ENCODE peak calls at places on chromosomes 13 and 19, in nine cellular contexts. One of them, this sample, is unnamed.

GRCh38 chr13:27125357-27126282 is 46.0 kb downstream of the USP12 start:
- DNase-seq in hepatocyte: no peak
- DNase-seq in GM23248: no peak
- DNase-seq in GM23338: no peak
- DNase-seq in MM.1S: no peak
- DNase-seq in PC-3: no peak
- DNase-seq in neural progenitor cell: no peak
- DNase-seq in SK-N-SH: no peak
- DNase-seq in HCT116: no peak
- DNase-seq in this sample: no peak

GRCh38 chr19:54035215-54036178 is 28.2 kb downstream of the VSTM1 start:
- DNase-seq in hepatocyte: no peak
- DNase-seq in PC-3: peak; percentile 91
- DNase-seq in HCT116: no peak
- DNase-seq in neural progenitor cell: peak; percentile 75
- DNase-seq in GM23248: peak; percentile 94
- DNase-seq in GM23338: peak; percentile 68
- DNase-seq in SK-N-SH: no peak
- DNase-seq in MM.1S: no peak
- DNase-seq in this sample: no peak

GRCh38 chr19:16608290-16608704 is 19.7 kb downstream of the MED26 start:
- DNase-seq in HCT116: no peak
- DNase-seq in MM.1S: no peak
- DNase-seq in GM23338: no peak
- DNase-seq in hepatocyte: peak; percentile 56
- DNase-seq in PC-3: peak; percentile 61
- DNase-seq in neural progenitor cell: no peak
- DNase-seq in SK-N-SH: no peak
- DNase-seq in GM23248: peak; percentile 94
- DNase-seq in this sample: no peak

GRCh38 chr19:43872547-43873336 is 45.6 kb downstream of the ZNF283 start:
- DNase-seq in GM23338: peak; percentile 23
- DNase-seq in MM.1S: no peak
- DNase-seq in hepatocyte: no peak
- DNase-seq in HCT116: peak; percentile 10
- DNase-seq in GM23248: no peak
- DNase-seq in PC-3: peak; percentile 12
- DNase-seq in SK-N-SH: no peak
- DNase-seq in neural progenitor cell: no peak
- DNase-seq in this sample: no peak

GRCh38 chr19:46697142-46697960 is 19.6 kb downstream of the PRKD2 start:
- DNase-seq in PC-3: no peak
- DNase-seq in hepatocyte: peak; percentile 88
- DNase-seq in MM.1S: no peak
- DNase-seq in SK-N-SH: peak; percentile 72
- DNase-seq in neural progenitor cell: peak; percentile 97
- DNase-seq in GM23248: peak; percentile 90
- DNase-seq in HCT116: peak; percentile 80
- DNase-seq in GM23338: peak; percentile 99
- DNase-seq in this sample: peak; percentile 37

GRCh38 chr13:43195551-43195950 is 172.2 kb downstream of the DNAJC15 start:
- DNase-seq in MM.1S: no peak
- DNase-seq in SK-N-SH: no peak
- DNase-seq in neural progenitor cell: no peak
- DNase-seq in GM23338: peak; percentile 43
- DNase-seq in hepatocyte: no peak
- DNase-seq in PC-3: peak; percentile 12
- DNase-seq in HCT116: no peak
- DNase-seq in GM23248: no peak
- DNase-seq in this sample: no peak

GRCh38 chr19:10228925-10229324 is 2.2 kb downstream of the S1PR2 start:
- DNase-seq in MM.1S: peak; percentile 48
- DNase-seq in PC-3: peak; percentile 39
- DNase-seq in HCT116: no peak
- DNase-seq in neural progenitor cell: peak; percentile 67
- DNase-seq in SK-N-SH: peak; percentile 45
- DNase-seq in GM23338: peak; percentile 87
- DNase-seq in GM23248: peak; percentile 70
- DNase-seq in hepatocyte: peak; percentile 48
- DNase-seq in this sample: peak; percentile 80

GRCh38 chr13:80339841-80340642 is 884 bp downstream of the SPRY2 start:
- DNase-seq in GM23338: peak; percentile 31
- DNase-seq in PC-3: peak; percentile 30
- DNase-seq in neural progenitor cell: peak; percentile 60
- DNase-seq in GM23248: peak; percentile 75
- DNase-seq in MM.1S: peak; percentile 38
- DNase-seq in HCT116: no peak
- DNase-seq in SK-N-SH: peak; percentile 60
- DNase-seq in hepatocyte: peak; percentile 60
- DNase-seq in this sample: no peak

GRCh38 chr13:61410669-61411297 is 4.9 kb downstream of the PCDH20 start:
- DNase-seq in GM23338: peak; percentile 37
- DNase-seq in SK-N-SH: peak; percentile 44
- DNase-seq in HCT116: peak; percentile 2
- DNase-seq in MM.1S: peak; percentile 15
- DNase-seq in neural progenitor cell: peak; percentile 16
- DNase-seq in GM23248: peak; percentile 32
- DNase-seq in hepatocyte: peak; percentile 44
- DNase-seq in PC-3: peak; percentile 48
- DNase-seq in this sample: peak; percentile 12

GRCh38 chr13:99969934-99970760 is 1.4 kb downstream of the ZIC5 start:
- DNase-seq in PC-3: no peak
- DNase-seq in GM23338: peak; percentile 84
- DNase-seq in MM.1S: peak; percentile 15
- DNase-seq in neural progenitor cell: peak; percentile 92
- DNase-seq in hepatocyte: no peak
- DNase-seq in GM23248: peak; percentile 71
- DNase-seq in HCT116: peak; percentile 66
- DNase-seq in SK-N-SH: no peak
- DNase-seq in this sample: no peak

GRCh38 chr13:66618702-66619101 is 611.4 kb downstream of the PCDH9 start:
- DNase-seq in SK-N-SH: peak; percentile 48
- DNase-seq in GM23338: peak; percentile 55
- DNase-seq in HCT116: peak; percentile 26
- DNase-seq in hepatocyte: peak; percentile 62
- DNase-seq in PC-3: peak; percentile 50
- DNase-seq in MM.1S: peak; percentile 7
- DNase-seq in GM23248: peak; percentile 0
- DNase-seq in neural progenitor cell: peak; percentile 7
- DNase-seq in this sample: peak; percentile 34

GRCh38 chr13:29508130-29508873 is 87.2 kb downstream of the SLC7A1 start:
- DNase-seq in SK-N-SH: peak; percentile 90
- DNase-seq in hepatocyte: peak; percentile 92
- DNase-seq in HCT116: peak; percentile 24
- DNase-seq in GM23248: peak; percentile 86
- DNase-seq in neural progenitor cell: peak; percentile 85
- DNase-seq in MM.1S: peak; percentile 51
- DNase-seq in GM23338: peak; percentile 89
- DNase-seq in PC-3: peak; percentile 86
- DNase-seq in this sample: peak; percentile 74

GRCh38 chr13:98108330-98108729 is 34.6 kb upstream of the FARP1 start:
- DNase-seq in hepatocyte: no peak
- DNase-seq in SK-N-SH: no peak
- DNase-seq in GM23338: no peak
- DNase-seq in GM23248: peak; percentile 35
- DNase-seq in MM.1S: no peak
- DNase-seq in neural progenitor cell: no peak
- DNase-seq in HCT116: no peak
- DNase-seq in PC-3: no peak
- DNase-seq in this sample: no peak

GRCh38 chr13:64332048-64332447 is 2898.1 kb downstream of the PCDH9 start:
- DNase-seq in hepatocyte: no peak
- DNase-seq in neural progenitor cell: no peak
- DNase-seq in MM.1S: no peak
- DNase-seq in HCT116: no peak
- DNase-seq in SK-N-SH: peak; percentile 5
- DNase-seq in GM23248: no peak
- DNase-seq in PC-3: peak; percentile 9
- DNase-seq in GM23338: no peak
- DNase-seq in this sample: no peak

GRCh38 chr19:35512831-35513230 is 618 bp downstream of the DMKN start:
- DNase-seq in GM23248: no peak
- DNase-seq in GM23338: no peak
- DNase-seq in HCT116: no peak
- DNase-seq in neural progenitor cell: no peak
- DNase-seq in SK-N-SH: no peak
- DNase-seq in PC-3: no peak
- DNase-seq in hepatocyte: no peak
- DNase-seq in MM.1S: no peak
- DNase-seq in this sample: no peak

GRCh38 chr19:35511337-35511736 is 2.1 kb downstream of the DMKN start:
- DNase-seq in HCT116: no peak
- DNase-seq in neural progenitor cell: no peak
- DNase-seq in SK-N-SH: no peak
- DNase-seq in hepatocyte: no peak
- DNase-seq in GM23338: no peak
- DNase-seq in GM23248: no peak
- DNase-seq in PC-3: no peak
- DNase-seq in MM.1S: no peak
- DNase-seq in this sample: no peak

GRCh38 chr19:35509861-35510625 is 3.4 kb downstream of the DMKN start:
- DNase-seq in PC-3: peak; percentile 89
- DNase-seq in SK-N-SH: peak; percentile 90
- DNase-seq in hepatocyte: peak; percentile 93
- DNase-seq in HCT116: peak; percentile 82
- DNase-seq in MM.1S: peak; percentile 29
- DNase-seq in GM23338: peak; percentile 97
- DNase-seq in neural progenitor cell: peak; percentile 93
- DNase-seq in GM23248: peak; percentile 64
- DNase-seq in this sample: peak; percentile 68

GRCh38 chr19:35509018-35509652 is 4.3 kb downstream of the DMKN start:
- DNase-seq in neural progenitor cell: peak; percentile 62
- DNase-seq in HCT116: peak; percentile 59
- DNase-seq in hepatocyte: peak; percentile 87
- DNase-seq in PC-3: peak; percentile 67
- DNase-seq in MM.1S: no peak
- DNase-seq in GM23248: peak; percentile 38
- DNase-seq in SK-N-SH: no peak
- DNase-seq in GM23338: peak; percentile 78
- DNase-seq in this sample: no peak

GRCh38 chr19:35510626-35510964 is 2.9 kb downstream of the DMKN start:
- DNase-seq in GM23338: no peak
- DNase-seq in PC-3: no peak
- DNase-seq in HCT116: no peak
- DNase-seq in neural progenitor cell: no peak
- DNase-seq in SK-N-SH: no peak
- DNase-seq in GM23248: no peak
- DNase-seq in MM.1S: no peak
- DNase-seq in hepatocyte: no peak
- DNase-seq in this sample: no peak
- H3K4me3 ChIP-seq in GM23338: peak overlapping the region; percentile 87
- H3K4me3 ChIP-seq in PC-3: peak overlapping the region; percentile 96
- H3K4me3 ChIP-seq in HCT116: peak overlapping the region; percentile 70
- H3K4me3 ChIP-seq in neural progenitor cell: peak overlapping the region; percentile 74
- H3K4me3 ChIP-seq in SK-N-SH: peak overlapping the region; percentile 46
- H3K4me3 ChIP-seq in GM23248: peak overlapping the region; percentile 75
- H3K4me3 ChIP-seq in MM.1S: no peak overlapping the region
- H3K4me3 ChIP-seq in hepatocyte: no peak overlapping the region
- H3K4me3 ChIP-seq in this sample: no peak overlapping the region

GRCh38 chr19:49514151-49514550 is 1.7 kb downstream of the FCGRT start:
- DNase-seq in PC-3: no peak
- DNase-seq in GM23248: no peak
- DNase-seq in GM23338: no peak
- DNase-seq in SK-N-SH: no peak
- DNase-seq in hepatocyte: no peak
- DNase-seq in MM.1S: no peak
- DNase-seq in HCT116: no peak
- DNase-seq in neural progenitor cell: no peak
- DNase-seq in this sample: no peak
- TF ChIP-seq EZH2phosphoT487 in PC-3: no peak
- TF ChIP-seq EZH2phosphoT487 in GM23248: no peak
- TF ChIP-seq EZH2phosphoT487 in GM23338: no peak
- TF ChIP-seq EZH2phosphoT487 in SK-N-SH: no peak
- TF ChIP-seq EZH2phosphoT487 in hepatocyte: no peak
- TF ChIP-seq EZH2phosphoT487 in MM.1S: no peak
- TF ChIP-seq EZH2phosphoT487 in HCT116: no peak
- TF ChIP-seq EZH2phosphoT487 in neural progenitor cell: no peak
- TF ChIP-seq EZH2phosphoT487 in this sample: no peak

GRCh38 chr19:2885736-2886135 is 15.0 kb upstream of the ZNF57 start:
- DNase-seq in GM23338: no peak
- DNase-seq in PC-3: no peak
- DNase-seq in HCT116: no peak
- DNase-seq in SK-N-SH: no peak
- DNase-seq in GM23248: no peak
- DNase-seq in neural progenitor cell: no peak
- DNase-seq in hepatocyte: no peak
- DNase-seq in MM.1S: no peak
- DNase-seq in this sample: no peak

GRCh38 chr19:2883686-2884439 is 16.7 kb downstream of the ZNF556 start:
- DNase-seq in SK-N-SH: no peak
- DNase-seq in PC-3: no peak
- DNase-seq in hepatocyte: no peak
- DNase-seq in neural progenitor cell: no peak
- DNase-seq in MM.1S: no peak
- DNase-seq in GM23338: no peak
- DNase-seq in GM23248: peak; percentile 48
- DNase-seq in HCT116: no peak
- DNase-seq in this sample: peak; percentile 33

GRCh38 chr19:2887391-2887914 is 13.3 kb upstream of the ZNF57 start:
- DNase-seq in neural progenitor cell: peak; percentile 66
- DNase-seq in SK-N-SH: peak; percentile 78
- DNase-seq in HCT116: peak; percentile 64
- DNase-seq in GM23248: peak; percentile 80
- DNase-seq in GM23338: peak; percentile 90
- DNase-seq in PC-3: peak; percentile 79
- DNase-seq in MM.1S: peak; percentile 53
- DNase-seq in hepatocyte: peak; percentile 76
- DNase-seq in this sample: peak; percentile 82

DNA sequence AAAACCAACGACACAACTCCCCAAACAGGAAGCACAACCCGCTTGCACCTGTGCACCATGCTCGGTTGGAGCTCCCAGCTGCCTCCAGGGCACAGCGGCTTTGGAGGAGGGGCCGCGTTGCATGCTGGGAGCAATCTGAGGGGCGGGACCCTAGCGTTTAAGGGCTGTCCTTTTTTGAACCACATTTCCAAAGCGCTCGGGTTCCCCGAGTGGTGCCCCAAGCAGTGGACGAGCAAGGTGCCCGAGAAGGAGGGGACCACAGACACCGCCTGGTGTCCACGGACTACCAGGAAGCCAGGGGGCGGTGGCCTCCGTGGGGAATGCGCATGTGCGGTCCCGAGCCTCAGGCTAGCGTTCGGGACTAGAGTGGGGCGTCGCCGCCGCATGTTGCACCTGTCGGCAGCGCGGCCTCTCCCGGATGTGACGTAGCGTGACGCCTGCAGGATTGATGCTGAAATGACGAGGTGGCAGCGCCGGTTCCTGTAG is 11.9 kb upstream of the ZNF57 start:
- DNase-seq in hepatocyte: no peak
- DNase-seq in SK-N-SH: no peak
- DNase-seq in neural progenitor cell: no peak
- DNase-seq in GM23338: peak; percentile 64
- DNase-seq in MM.1S: no peak
- DNase-seq in GM23248: peak; percentile 36
- DNase-seq in HCT116: no peak
- DNase-seq in PC-3: no peak
- DNase-seq in this sample: peak; percentile 91
- H3K4me3 ChIP-seq in hepatocyte: no peak overlapping the region
- H3K4me3 ChIP-seq in SK-N-SH: no peak overlapping the region
- H3K4me3 ChIP-seq in neural progenitor cell: no peak overlapping the region
- H3K4me3 ChIP-seq in GM23338: no peak overlapping the region
- H3K4me3 ChIP-seq in MM.1S: no peak overlapping the region
- H3K4me3 ChIP-seq in GM23248: peak overlapping the region; percentile 57
- H3K4me3 ChIP-seq in HCT116: no peak overlapping the region
- H3K4me3 ChIP-seq in PC-3: no peak overlapping the region
- H3K4me3 ChIP-seq in this sample: peak overlapping the region; percentile 25

GRCh38 chr19:1265611-1266115 is 3.5 kb upstream of the CIRBP start:
- DNase-seq in hepatocyte: peak; percentile 82
- DNase-seq in MM.1S: no peak
- DNase-seq in neural progenitor cell: no peak
- DNase-seq in HCT116: no peak
- DNase-seq in PC-3: peak; percentile 52
- DNase-seq in GM23338: no peak
- DNase-seq in GM23248: peak; percentile 97
- DNase-seq in SK-N-SH: no peak
- DNase-seq in this sample: no peak
- TF ChIP-seq EZH2phosphoT487 in hepatocyte: no peak
- TF ChIP-seq EZH2phosphoT487 in MM.1S: no peak
- TF ChIP-seq EZH2phosphoT487 in neural progenitor cell: no peak
- TF ChIP-seq EZH2phosphoT487 in HCT116: no peak
- TF ChIP-seq EZH2phosphoT487 in PC-3: no peak
- TF ChIP-seq EZH2phosphoT487 in GM23338: no peak
- TF ChIP-seq EZH2phosphoT487 in GM23248: no peak
- TF ChIP-seq EZH2phosphoT487 in SK-N-SH: no peak
- TF ChIP-seq EZH2phosphoT487 in this sample: no peak

This sample was measured in OCI-LY7.